ENCODE peak calls at places on chromosomes 13 and 19, in seven cellular contexts. A is ascending aorta; L is Karpas-422; K is CD4-positive, CD25-positive, alpha-beta regulatory T cell; I is uterus; U is right cardiac atrium; P is cardiac muscle cell. Q is an unnamed sample.
A peak's percentile ranks its signal among the peaks of the same experiment; 100 is the strongest.

GRCh38 chr13:77300176-77301141 is 26.4 kb downstream of the MYCBP2 start:
- DNase-seq in A (no peak), L (peak; percentile 77), K (no peak), I (no peak), U (no peak), P (peak; percentile 81), Q (no peak)

GRCh38 chr13:113879506-113880360 is 15.9 kb upstream of the GAS6 start:
- DNase-seq in A (no peak), L (no peak), K (no peak), I (no peak), U (no peak), P (no peak), Q (no peak)

GRCh38 chr19:17743874-17744273 is 7.4 kb upstream of the FCHO1 start:
- DNase-seq in A (no peak), L (no peak), K (peak; percentile 33), I (no peak), U (no peak), P (peak; percentile 70), Q (no peak)

GRCh38 chr19:17946965-17947784 is 14.4 kb downstream of the CCDC124 start:
- DNase-seq in A (no peak), L (no peak), K (no peak), I (no peak), U (no peak), P (no peak), Q (no peak)

GRCh38 chr19:41354343-41354974 is 737 bp upstream of the TGFB1 start:
- DNase-seq in A (no peak), L (no peak), K (no peak), I (no peak), U (no peak), P (no peak), Q (no peak)

GRCh38 chr13:42876270-42876714 is 94.9 kb downstream of the FAM216B start:
- DNase-seq in A (no peak), L (peak; percentile 59), K (no peak), I (no peak), U (no peak), P (peak; percentile 35), Q (no peak)

GRCh38 chr13:23598371-23598770 is 28.2 kb downstream of the TNFRSF19 start:
- DNase-seq in A (no peak), L (no peak), K (no peak), I (no peak), U (no peak), P (no peak), Q (no peak)

GRCh38 chr13:47594833-47595232 is 406.2 kb downstream of the SUCLA2 start:
- DNase-seq in A (no peak), L (peak; percentile 71), K (peak; percentile 3), I (no peak), U (no peak), P (peak; percentile 25), Q (no peak)

GRCh38 chr13:97165527-97166425 is 56.4 kb upstream of the MBNL2 start:
- DNase-seq in A (no peak), L (no peak), K (no peak), I (no peak), U (no peak), P (no peak), Q (no peak)

GRCh38 chr13:41675306-41675705 is 218.0 kb downstream of the RGCC start:
- DNase-seq in A (no peak), L (no peak), K (no peak), I (no peak), U (no peak), P (peak; percentile 53), Q (no peak)

GRCh38 chr13:59700281-59700680 is 463.4 kb downstream of the DIAPH3 start:
- DNase-seq in A (no peak), L (no peak), K (no peak), I (no peak), U (no peak), P (peak; percentile 29), Q (no peak)

GRCh38 chr13:77372275-77372674 is 45.4 kb upstream of the MYCBP2 start:
- DNase-seq in A (no peak), L (no peak), K (no peak), I (no peak), U (no peak), P (no peak), Q (no peak)

GRCh38 chr13:35978607-35979316 is 152.4 kb downstream of the DCLK1 start:
- DNase-seq in A (no peak), L (peak; percentile 83), K (peak; percentile 46), I (peak; percentile 60), U (no peak), P (peak; percentile 86), Q (no peak)

GRCh38 chr13:62684359-62684758 is 1268.7 kb upstream of the PCDH20 start:
- DNase-seq in A (no peak), L (no peak), K (no peak), I (no peak), U (no peak), P (no peak), Q (no peak)

GRCh38 chr19:14147797-14148605 is 11.6 kb upstream of the ASF1B start:
- DNase-seq in A (peak; percentile 82), L (peak; percentile 65), K (peak; percentile 70), I (peak; percentile 74), U (peak; percentile 82), P (peak; percentile 80), Q (no peak)

GRCh38 chr19:2796659-2797266 is 11.5 kb downstream of the THOP1 start:
- DNase-seq in A (no peak), L (no peak), K (no peak), I (no peak), U (peak; percentile 37), P (no peak), Q (no peak)

GRCh38 chr19:1183543-1184172 is 9.6 kb upstream of the SBNO2 start:
- DNase-seq in A (no peak), L (no peak), K (no peak), I (no peak), U (no peak), P (no peak), Q (no peak)

GRCh38 chr13:114319441-114319871 is 5.2 kb downstream of the CHAMP1 start:
- DNase-seq in A (no peak), L (no peak), K (no peak), I (no peak), U (no peak), P (peak; percentile 58), Q (no peak)

GRCh38 chr19:17109962-17110598 is 34.5 kb downstream of the MYO9B start:
- DNase-seq in A (peak; percentile 75), L (peak; percentile 87), K (no peak), I (no peak), U (peak; percentile 46), P (no peak), Q (no peak)

GRCh38 chr19:48110350-48110966 is at the start of gene PLA2G4C:
- DNase-seq in A (peak; percentile 95), L (peak; percentile 96), K (peak; percentile 84), I (peak; percentile 92), U (peak; percentile 95), P (peak; percentile 95), Q (peak; percentile 76)

GRCh38 chr13:40656358-40656757 is 10.1 kb downstream of the FOXO1 start:
- DNase-seq in A (no peak), L (no peak), K (no peak), I (no peak), U (no peak), P (peak; percentile 47), Q (no peak)
- H3K4me1 ChIP-seq in A (no peaks in the 10 kb centered on the region), L (peaks cover 89% of the 10 kb centered on the region), K (peaks cover 92% of the 10 kb centered on the region), I (no peaks in the 10 kb centered on the region), U (peaks cover 15% of the 10 kb centered on the region), P (peaks cover 5% of the 10 kb centered on the region), Q (peaks cover 46% of the 10 kb centered on the region)

GRCh38 chr13:30360586-30360985 is 53.2 kb upstream of the KATNAL1 start:
- DNase-seq in A (no peak), L (no peak), K (no peak), I (no peak), U (no peak), P (no peak), Q (no peak)

GRCh38 chr13:30363725-30364124 is 56.4 kb upstream of the KATNAL1 start:
- DNase-seq in A (no peak), L (no peak), K (no peak), I (no peak), U (no peak), P (no peak), Q (no peak)

GRCh38 chr13:30362869-30363268 is 55.5 kb upstream of the KATNAL1 start:
- DNase-seq in A (no peak), L (no peak), K (no peak), I (no peak), U (peak; percentile 35), P (peak; percentile 10), Q (no peak)

GRCh38 chr13:30364133-30364532 is 56.8 kb upstream of the KATNAL1 start:
- DNase-seq in A (no peak), L (no peak), K (no peak), I (no peak), U (no peak), P (peak; percentile 38), Q (no peak)

DNA sequence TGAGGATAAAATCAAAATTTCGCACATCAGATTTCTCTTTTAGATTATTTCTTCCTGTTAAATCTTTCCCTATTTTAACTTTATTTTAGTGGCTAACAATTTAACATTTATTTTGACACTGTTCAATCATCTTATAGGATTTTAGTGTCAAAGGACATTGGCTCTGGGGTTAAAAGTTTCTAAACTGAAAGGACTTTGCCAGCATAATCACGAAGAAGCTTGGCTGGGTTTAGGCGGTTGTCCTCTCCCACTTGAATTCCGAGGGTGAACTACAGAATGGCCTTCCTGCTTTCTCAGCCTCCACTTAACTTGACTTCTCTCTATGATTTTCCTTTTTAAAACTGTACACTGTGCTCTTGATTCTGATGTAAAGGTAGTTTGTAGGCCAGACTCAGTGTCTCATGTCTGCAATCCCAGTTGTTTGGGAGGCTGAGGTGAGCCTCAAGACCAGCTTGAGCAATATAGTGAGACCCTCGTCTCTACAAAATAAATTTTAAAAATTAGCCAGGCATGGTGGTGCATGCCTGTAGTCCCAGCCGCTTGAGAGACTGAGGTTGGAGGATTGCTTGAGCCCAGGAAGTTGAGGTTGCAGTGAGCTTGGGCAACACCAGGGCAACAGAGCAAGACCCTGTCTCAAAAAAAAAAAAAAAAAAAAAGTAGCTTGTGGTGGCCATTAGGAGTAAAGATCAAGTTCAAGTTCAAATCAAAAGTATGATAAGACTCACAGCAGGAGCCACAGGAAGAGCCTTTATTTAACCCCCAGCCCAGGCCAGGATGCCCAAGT is 54.8 kb upstream of the KATNAL1 start:
- DNase-seq in A (no peak), L (no peak), K (no peak), I (no peak), U (no peak), P (no peak), Q (no peak)
- H3K27ac ChIP-seq in A (no peak overlapping the region), L (peak overlapping the region; percentile 49), K (no peak overlapping the region), I (peak overlapping the region; percentile 44), U (no peak overlapping the region), P (no peak overlapping the region), Q (no peak overlapping the region)

DNA sequence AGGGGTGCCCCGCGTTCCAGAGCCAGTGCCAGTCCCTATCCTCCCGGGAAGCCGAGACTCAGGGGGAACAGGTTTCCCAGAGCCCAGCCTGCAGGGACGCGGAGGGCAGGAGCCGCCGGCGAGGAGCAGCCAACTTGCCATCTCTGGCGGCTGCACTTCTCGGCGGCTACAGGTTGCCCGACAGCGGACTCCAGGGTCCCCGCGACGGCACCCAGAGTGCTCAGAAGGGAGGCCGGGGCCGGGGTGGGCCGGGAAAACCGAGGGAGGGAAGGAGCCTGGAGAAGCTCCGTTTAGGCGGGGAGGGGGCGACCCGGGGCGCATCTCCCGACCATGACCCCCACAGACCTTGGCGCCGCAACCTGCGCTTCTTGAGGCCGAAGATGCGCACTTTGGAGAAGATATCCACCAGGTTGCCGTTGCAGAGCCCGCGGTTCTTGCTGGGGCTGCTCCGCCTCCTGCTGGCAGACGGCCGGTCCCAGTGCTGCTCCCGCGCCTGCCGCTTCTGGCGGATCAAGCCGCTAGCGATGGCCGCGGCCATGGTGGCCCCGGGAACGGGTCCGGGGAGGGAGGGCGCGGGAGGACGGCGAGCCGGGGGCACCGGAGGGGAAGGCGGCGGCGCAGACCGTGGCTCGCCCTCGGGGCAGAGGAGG is 463.8 kb downstream of the ITGBL1 start:
- DNase-seq in A (no peak), L (no peak), K (no peak), I (no peak), U (peak; percentile 28), P (peak; percentile 4), Q (no peak)
- H3K4me3 ChIP-seq in A (peak overlapping the region; percentile 45), L (no peak overlapping the region), K (no peak overlapping the region), I (no peak overlapping the region), U (peak overlapping the region; percentile 41), P (peak overlapping the region; percentile 23), Q (no peak overlapping the region)

GRCh38 chr13:98476106-98476505 is 100.8 kb downstream of the STK24 start:
- DNase-seq in A (no peak), L (no peak), K (no peak), I (no peak), U (no peak), P (peak; percentile 23), Q (peak; percentile 57)
- H3K4me1 ChIP-seq in A (peaks cover 8% of the 10 kb centered on the region), L (no peaks in the 10 kb centered on the region), K (peaks cover 49% of the 10 kb centered on the region), I (peaks cover 17% of the 10 kb centered on the region), U (peaks cover 18% of the 10 kb centered on the region), P (peaks cover 47% of the 10 kb centered on the region), Q (peaks cover 36% of the 10 kb centered on the region)